ENCODE peak calls at places on chromosomes 2 and 18, in five cellular contexts. D is progenitor cell of endocrine pancreas; J is A172; T is stimulated activated naive CD4-positive, alpha-beta T cell; O is DND-41. M is an unnamed sample.

GRCh38 chr2:83730258-83730657 is 728.8 kb downstream of the SUCLG1 start:
- DNase-seq in D (no peak), J (no peak), T (no peak), O (no peak), M (no peak)

GRCh38 chr2:100285691-100286090 is 36.6 kb downstream of the LONRF2 start:
- DNase-seq in D (no peak), J (peak), T (no peak), O (no peak), M (peak)

GRCh38 chr2:203693242-203693879 is 13.1 kb upstream of the CD28 start:
- DNase-seq in D (no peak), J (no peak), T (no peak), O (no peak), M (no peak)

GRCh38 chr2:225002656-225003045 is 39.6 kb downstream of the DOCK10 start:
- DNase-seq in D (no peak), J (peak), T (peak), O (no peak), M (no peak)

GRCh38 chr2:182715121-182715895 is 749 bp upstream of the DNAJC10 start:
- DNase-seq in D (no peak), J (peak), T (no peak), O (no peak), M (peak)

GRCh38 chr2:204545861-204546773 is 842 bp downstream of the PARD3B start:
- DNase-seq in D (peak), J (no peak), T (no peak), O (no peak), M (peak)

GRCh38 chr2:237673130-237673921 is 45.9 kb downstream of the LRRFIP1 start:
- DNase-seq in D (no peak), J (peak), T (peak), O (peak), M (peak)

GRCh38 chr18:60950634-60951033 is 382.6 kb upstream of the CDH20 start:
- DNase-seq in D (no peak), J (no peak), T (no peak), O (no peak), M (no peak)

GRCh38 chr2:171432206-171432968 is 1.4 kb downstream of the METTL8 start:
- DNase-seq in D (no peak), J (no peak), T (no peak), O (no peak), M (no peak)

GRCh38 chr2:109453596-109453995 is 160.2 kb downstream of the SEPTIN10 start:
- DNase-seq in D (no peak), J (no peak), T (no peak), O (no peak), M (no peak)

GRCh38 chr2:126358122-126358521 is 297.8 kb upstream of the GYPC start:
- DNase-seq in D (no peak), J (no peak), T (no peak), O (no peak), M (no peak)

GRCh38 chr2:62498739-62499138 is 7.3 kb downstream of the TMEM17 start:
- DNase-seq in D (no peak), J (no peak), T (no peak), O (no peak), M (no peak)

GRCh38 chr2:239920616-239921365 is 104.4 kb downstream of the NDUFA10 start:
- DNase-seq in D (no peak), J (no peak), T (no peak), O (peak), M (no peak)

GRCh38 chr18:3048121-3048520 is 35.2 kb upstream of the LPIN2 start:
- DNase-seq in D (no peak), J (no peak), T (no peak), O (no peak), M (no peak)

GRCh38 chr2:40431600-40431955 is 20.3 kb downstream of the SLC8A1 start:
- DNase-seq in D (no peak), J (peak), T (no peak), O (no peak), M (peak)

M was measured in HT1080.